ENCODE peak calls at places on chromosome 4, in nine cellular contexts. N, U, Q, A, F, S, L, Y and C are unnamed samples.

GRCh38 chr4:108166441-108167315 is 2.1 kb downstream of the LEF1 start:
- DNase-seq in L (peak), Y (peak), N (no peak), F (peak), U (no peak), Q (peak), A (no peak), S (no peak), C (no peak)

GRCh38 chr4:182904271-182904761 is 12.9 kb downstream of the DCTD start:
- DNase-seq in U (no peak), N (no peak), L (no peak), F (no peak), A (no peak), S (no peak), Q (peak), Y (no peak), C (no peak)

GRCh38 chr4:7915875-7916242 is 23.8 kb downstream of the AFAP1 start:
- DNase-seq in U (no peak), S (no peak), Y (no peak), L (no peak), N (no peak), F (no peak), A (no peak), Q (no peak), C (no peak)

GRCh38 chr4:168722391-168722790 is 225.5 kb downstream of the PALLD start:
- DNase-seq in F (no peak), S (no peak), A (no peak), N (no peak), Y (no peak), L (no peak), U (no peak), Q (no peak), C (no peak)

GRCh38 chr4:184097240-184097619 is 120.4 kb downstream of the ENPP6 start:
- DNase-seq in S (no peak), F (peak), Q (peak), U (no peak), N (no peak), Y (no peak), A (no peak), L (peak), C (peak)

GRCh38 chr4:171765514-171765913 is 47.7 kb upstream of the GALNTL6 start:
- DNase-seq in Y (no peak), L (no peak), Q (no peak), N (no peak), U (no peak), S (no peak), F (no peak), A (no peak), C (no peak)

GRCh38 chr4:16259531-16260246 is 33.4 kb upstream of the TAPT1 start:
- DNase-seq in U (no peak), A (no peak), Y (peak), L (no peak), Q (no peak), F (no peak), S (no peak), N (no peak), C (no peak)

GRCh38 chr4:175916636-175917351 is 104.7 kb upstream of the GPM6A start:
- DNase-seq in Q (no peak), Y (no peak), N (no peak), L (no peak), A (no peak), F (no peak), U (no peak), S (no peak), C (no peak)

GRCh38 chr4:69936566-69936965 is 5.7 kb downstream of the CSN1S1 start:
- DNase-seq in N (no peak), Y (no peak), L (no peak), S (no peak), U (no peak), Q (no peak), A (no peak), F (no peak), C (no peak)

GRCh38 chr4:187307131-187307530 is 583.5 kb upstream of the FAT1 start:
- DNase-seq in U (no peak), N (no peak), Y (no peak), S (no peak), Q (no peak), L (no peak), A (no peak), F (no peak), C (no peak)

GRCh38 chr4:7124643-7125442 is 57.0 kb upstream of the GRPEL1 start:
- DNase-seq in N (peak), F (peak), S (no peak), Y (no peak), U (no peak), A (peak), Q (peak), L (peak), C (no peak)

GRCh38 chr4:185335579-185335978 is 60.1 kb downstream of the LRP2BP start:
- DNase-seq in S (no peak), N (no peak), F (no peak), Y (no peak), L (no peak), U (no peak), Q (no peak), A (no peak), C (no peak)

GRCh38 chr4:52408037-52408436 is 251.1 kb downstream of the USP46 start:
- DNase-seq in U (no peak), S (no peak), F (no peak), L (no peak), Y (no peak), N (no peak), A (no peak), Q (no peak), C (no peak)

GRCh38 chr4:52408471-52408870 is 250.6 kb downstream of the USP46 start:
- DNase-seq in S (no peak), N (no peak), Q (no peak), L (no peak), F (no peak), A (no peak), Y (no peak), U (no peak), C (no peak)

GRCh38 chr4:52410971-52411370 is 248.1 kb downstream of the USP46 start:
- DNase-seq in N (no peak), Y (no peak), Q (no peak), U (no peak), A (no peak), F (no peak), S (no peak), L (no peak), C (no peak)

GRCh38 chr4:52402582-52402981 is 256.5 kb downstream of the USP46 start:
- DNase-seq in A (no peak), U (no peak), S (no peak), F (no peak), Q (no peak), N (no peak), Y (peak), L (no peak), C (no peak)

GRCh38 chr4:52407545-52407944 is 251.6 kb downstream of the USP46 start:
- DNase-seq in U (no peak), Q (no peak), N (no peak), L (no peak), A (no peak), Y (no peak), S (peak), F (no peak), C (no peak)
- TF ChIP-seq POLR2A in U (no peak), Q (no peak), N (no peak), L (no peak), A (no peak), Y (no peak), S (no peak), F (no peak), C (no peak)

GRCh38 chr4:39043697-39044363 is 11.6 kb upstream of the TMEM156 start:
- DNase-seq in A (no peak), L (no peak), Y (no peak), N (peak), S (no peak), Q (no peak), U (no peak), F (no peak), C (no peak)

GRCh38 chr4:39045791-39046221 is 13.6 kb upstream of the TMEM156 start:
- DNase-seq in L (no peak), N (peak), Q (peak), S (no peak), F (no peak), Y (peak), A (no peak), U (no peak), C (no peak)

GRCh38 chr4:39044947-39045734 is 12.9 kb upstream of the TMEM156 start:
- DNase-seq in A (no peak), N (peak), S (no peak), U (no peak), F (peak), L (no peak), Q (peak), Y (peak), C (no peak)

GRCh38 chr4:39043058-39043696 is 11.0 kb upstream of the TMEM156 start:
- DNase-seq in S (no peak), F (peak), N (peak), A (no peak), U (no peak), Q (no peak), L (no peak), Y (no peak), C (no peak)

GRCh38 chr4:39044364-39044946 is 12.2 kb upstream of the TMEM156 start:
- DNase-seq in L (peak), Q (peak), A (peak), F (peak), Y (peak), S (peak), U (peak), N (peak), C (peak)
- TF ChIP-seq POLR2A in L (no peak), Q (no peak), A (no peak), F (peak), Y (no peak), S (no peak), U (no peak), N (no peak), C (no peak)

GRCh38 chr4:140523857-140524742 is at the start of gene ELMOD2:
- DNase-seq in N (peak), L (peak), S (peak), U (peak), Y (peak), Q (peak), F (peak), A (peak), C (peak)
- TF ChIP-seq POLR2A in N (peak), L (no peak), S (peak), U (no peak), Y (peak), Q (no peak), F (peak), A (peak), C (no peak)

GRCh38 chr4:99893029-99893428 is 1.2 kb downstream of the LAMTOR3 start:
- DNase-seq in A (no peak), S (no peak), L (no peak), F (no peak), Q (no peak), U (no peak), Y (no peak), N (no peak), C (no peak)

GRCh38 chr4:99894998-99895397 is 771 bp upstream of the LAMTOR3 start:
- DNase-seq in U (no peak), A (no peak), Q (no peak), Y (no peak), N (no peak), S (no peak), L (no peak), F (peak), C (no peak)

GRCh38 chr4:99893991-99894981 is at the start of gene LAMTOR3:
- DNase-seq in Y (peak), A (peak), S (peak), L (peak), F (peak), U (peak), N (peak), Q (peak), C (peak)
- TF ChIP-seq POLR2A in Y (peak), A (no peak), S (peak), L (no peak), F (peak), U (no peak), N (peak), Q (no peak), C (no peak)

GRCh38 chr4:83197555-83198235 is 83.2 kb upstream of the PLAC8 start:
- DNase-seq in F (no peak), S (no peak), U (no peak), Q (no peak), L (no peak), N (no peak), Y (no peak), A (no peak), C (no peak)
- TF ChIP-seq POLR2A in F (no peak), S (no peak), U (no peak), Q (no peak), L (no peak), N (no peak), Y (no peak), A (no peak), C (no peak)

GRCh38 chr4:11487876-11488545 is 59.3 kb upstream of the HS3ST1 start:
- DNase-seq in S (no peak), N (peak), F (no peak), Y (peak), U (no peak), Q (no peak), L (no peak), A (no peak), C (no peak)
- TF ChIP-seq POLR2A in S (no peak), N (no peak), F (no peak), Y (no peak), U (no peak), Q (no peak), L (no peak), A (no peak), C (no peak)

DNA sequence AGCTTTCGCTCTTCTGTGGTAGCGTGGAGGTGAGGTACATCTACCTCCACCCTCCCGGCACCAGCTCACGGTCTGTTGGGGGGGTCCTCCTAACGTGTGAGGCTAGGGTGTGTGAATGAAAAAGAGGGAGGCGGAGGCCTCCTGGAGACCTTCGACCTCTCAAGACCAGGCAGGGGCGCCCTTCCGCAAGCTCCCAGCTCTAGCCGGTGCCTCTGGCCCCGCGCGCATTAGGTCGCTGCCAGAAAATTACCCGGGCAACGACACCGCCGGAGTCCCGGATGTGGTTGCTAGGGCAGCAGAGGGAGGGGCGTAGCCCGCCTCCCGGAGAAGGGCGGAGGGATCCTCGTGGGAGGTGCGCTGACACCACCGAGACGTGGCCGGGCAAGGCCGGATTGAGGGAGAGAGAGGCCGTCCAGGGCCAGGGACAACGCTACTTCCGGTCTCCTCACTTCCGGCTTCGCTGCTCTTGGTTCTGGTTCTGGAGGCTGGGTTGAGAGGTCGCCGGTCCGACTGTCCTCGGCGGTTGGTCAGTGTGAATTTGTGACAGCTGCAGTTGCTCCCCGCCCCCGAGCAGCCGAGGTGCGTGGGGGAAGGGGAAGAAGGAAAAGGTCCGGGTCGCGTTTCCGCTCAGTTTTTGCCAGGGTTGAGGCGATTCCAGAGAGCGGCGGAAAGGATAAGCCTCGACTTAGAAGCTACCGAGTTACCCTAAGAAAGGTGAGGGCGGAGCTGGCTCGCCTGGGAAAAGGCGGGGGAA is at the start of the genes ARFIP1 and TIGD4:
- DNase-seq in Q (peak), L (peak), Y (peak), S (peak), A (peak), F (peak), U (peak), N (peak), C (peak)
- TF ChIP-seq POLR2A in Q (no peak), L (no peak), Y (peak), S (no peak), A (no peak), F (peak), U (peak), N (peak), C (no peak)

GRCh38 chr4:103493450-103494159 is 226.2 kb downstream of the TACR3 start:
- DNase-seq in A (no peak), Y (no peak), L (no peak), S (no peak), F (no peak), N (no peak), Q (no peak), U (no peak), C (no peak)
- TF ChIP-seq POLR2A in A (no peak), Y (no peak), L (no peak), S (no peak), F (no peak), N (no peak), Q (no peak), U (no peak), C (no peak)

GRCh38 chr4:181548873-181549541 is 694.2 kb upstream of the TENM3 start:
- DNase-seq in U (no peak), Q (no peak), A (no peak), L (no peak), N (peak), S (peak), Y (no peak), F (no peak), C (no peak)
- TF ChIP-seq POLR2A in U (no peak), Q (no peak), A (no peak), L (no peak), N (no peak), S (no peak), Y (no peak), F (no peak), C (no peak)

GRCh38 chr4:47650584-47651130 is 165.6 kb downstream of the ATP10D start:
- DNase-seq in Y (no peak), F (no peak), L (no peak), N (no peak), S (no peak), A (no peak), U (no peak), Q (no peak), C (no peak)

GRCh38 chr4:47652092-47652491 is 167.0 kb downstream of the ATP10D start:
- DNase-seq in U (no peak), S (no peak), Y (no peak), L (no peak), N (no peak), A (no peak), F (no peak), Q (no peak), C (no peak)

GRCh38 chr4:47654972-47655693 is 170.1 kb downstream of the ATP10D start:
- DNase-seq in Q (no peak), L (no peak), Y (no peak), U (no peak), S (no peak), F (no peak), A (no peak), N (no peak), C (no peak)
- TF ChIP-seq POLR2A in Q (no peak), L (no peak), Y (no peak), U (no peak), S (no peak), F (no peak), A (no peak), N (no peak), C (no peak)